ENCODE peak calls at places on chromosome 4, in seven cellular contexts. M, A, S, N, H, J and Z are unnamed samples.

GRCh38 chr4:36610628-36611027 is 329.2 kb downstream of the DTHD1 start:
- DNase-seq in M (no peak), A (no peak), S (no peak), N (no peak), H (no peak), J (no peak), Z (no peak)

GRCh38 chr4:169765845-169766244 is 8.1 kb upstream of the HPF1 start:
- DNase-seq in M (no peak), A (no peak), S (no peak), N (no peak), H (no peak), J (no peak), Z (no peak)

GRCh38 chr4:173505924-173506779 is 23.9 kb downstream of the HAND2 start:
- DNase-seq in M (no peak), A (peak; percentile 73), S (peak; percentile 85), N (peak; percentile 61), H (peak; percentile 64), J (no peak), Z (no peak)

GRCh38 chr4:153127773-153128494 is 76.3 kb upstream of the TRIM2 start:
- DNase-seq in M (peak; percentile 82), A (peak; percentile 92), S (peak; percentile 93), N (peak; percentile 93), H (peak; percentile 90), J (peak; percentile 77), Z (peak; percentile 71)

GRCh38 chr4:76434901-76435688 is at the start of gene SHROOM3:
- DNase-seq in M (no peak), A (no peak), S (no peak), N (no peak), H (no peak), J (no peak), Z (no peak)

GRCh38 chr4:174996079-174996478 is 77.9 kb downstream of the ADAM29 start:
- DNase-seq in M (no peak), A (no peak), S (no peak), N (no peak), H (no peak), J (no peak), Z (no peak)

GRCh38 chr4:98661356-98662054 is 3.1 kb upstream of the TSPAN5 start:
- DNase-seq in M (no peak), A (no peak), S (no peak), N (peak; percentile 55), H (no peak), J (no peak), Z (no peak)

GRCh38 chr4:159047478-159048165 is 55.3 kb upstream of the RAPGEF2 start:
- DNase-seq in M (no peak), A (no peak), S (no peak), N (peak; percentile 11), H (no peak), J (no peak), Z (peak; percentile 76)

GRCh38 chr4:834368-835147 is 8.6 kb upstream of the CPLX1 start:
- DNase-seq in M (no peak), A (no peak), S (no peak), N (no peak), H (no peak), J (no peak), Z (no peak)

GRCh38 chr4:7150083-7150635 is 42.2 kb upstream of the SORCS2 start:
- DNase-seq in M (no peak), A (no peak), S (no peak), N (no peak), H (no peak), J (no peak), Z (no peak)

GRCh38 chr4:145481164-145481941 is at the start of gene SMAD1:
- DNase-seq in M (peak; percentile 72), A (peak; percentile 92), S (peak; percentile 89), N (peak; percentile 91), H (peak; percentile 81), J (no peak), Z (no peak)

GRCh38 chr4:146134761-146135160 is 40.8 kb upstream of the LSM6 start:
- DNase-seq in M (peak; percentile 78), A (peak; percentile 33), S (no peak), N (no peak), H (no peak), J (no peak), Z (no peak)

GRCh38 chr4:612749-613125 is 12.6 kb upstream of the PDE6B start:
- DNase-seq in M (no peak), A (no peak), S (no peak), N (no peak), H (no peak), J (no peak), Z (no peak)

GRCh38 chr4:147104768-147105167 is 159.1 kb upstream of the TTC29 start:
- DNase-seq in M (no peak), A (no peak), S (no peak), N (no peak), H (peak; percentile 19), J (no peak), Z (no peak)

GRCh38 chr4:104896623-104897296 is 249.9 kb upstream of the TET2 start:
- DNase-seq in M (no peak), A (no peak), S (no peak), N (no peak), H (peak; percentile 60), J (no peak), Z (no peak)

GRCh38 chr4:79757580-79757979 is 315.4 kb downstream of the ANTXR2 start:
- DNase-seq in M (no peak), A (no peak), S (no peak), N (no peak), H (peak; percentile 27), J (no peak), Z (no peak)

GRCh38 chr4:145812902-145813301 is 125.7 kb downstream of the ZNF827 start:
- DNase-seq in M (no peak), A (no peak), S (no peak), N (no peak), H (no peak), J (no peak), Z (no peak)

GRCh38 chr4:77994194-77994721 is 62.9 kb upstream of the FRAS1 start:
- DNase-seq in M (no peak), A (peak; percentile 37), S (no peak), N (peak; percentile 81), H (peak; percentile 90), J (no peak), Z (no peak)

GRCh38 chr4:112082954-112083586 is 62.2 kb upstream of the FAM241A start:
- DNase-seq in M (no peak), A (no peak), S (no peak), N (peak; percentile 65), H (peak; percentile 15), J (no peak), Z (no peak)

GRCh38 chr4:2891294-2891693 is 47.6 kb downstream of the ADD1 start:
- DNase-seq in M (no peak), A (no peak), S (no peak), N (peak; percentile 40), H (no peak), J (no peak), Z (no peak)

GRCh38 chr4:39120418-39120817 is 58.4 kb downstream of the KLHL5 start:
- DNase-seq in M (no peak), A (no peak), S (no peak), N (no peak), H (no peak), J (no peak), Z (no peak)

GRCh38 chr4:122798101-122798500 is 28.5 kb upstream of the FGF2 start:
- DNase-seq in M (peak; percentile 81), A (no peak), S (peak; percentile 62), N (peak; percentile 71), H (peak; percentile 90), J (no peak), Z (no peak)

GRCh38 chr4:154727540-154727939 is 16.3 kb upstream of the LRAT start:
- DNase-seq in M (no peak), A (no peak), S (no peak), N (peak; percentile 17), H (no peak), J (no peak), Z (no peak)

GRCh38 chr4:1410491-1411325 is 4.5 kb upstream of the NKX1-1 start:
- DNase-seq in M (peak; percentile 11), A (peak; percentile 34), S (no peak), N (peak; percentile 87), H (peak; percentile 90), J (no peak), Z (peak; percentile 26)

GRCh38 chr4:54898941-54899340 is 226.5 kb downstream of the KDR start:
- DNase-seq in M (no peak), A (no peak), S (no peak), N (no peak), H (no peak), J (no peak), Z (no peak)

GRCh38 chr4:127771535-127772275 is 10.4 kb upstream of the HSPA4L start:
- DNase-seq in M (no peak), A (no peak), S (no peak), N (no peak), H (no peak), J (no peak), Z (no peak)

GRCh38 chr4:177569443-177569842 is 127.2 kb upstream of the AGA start:
- DNase-seq in M (no peak), A (no peak), S (no peak), N (no peak), H (no peak), J (no peak), Z (no peak)

DNA sequence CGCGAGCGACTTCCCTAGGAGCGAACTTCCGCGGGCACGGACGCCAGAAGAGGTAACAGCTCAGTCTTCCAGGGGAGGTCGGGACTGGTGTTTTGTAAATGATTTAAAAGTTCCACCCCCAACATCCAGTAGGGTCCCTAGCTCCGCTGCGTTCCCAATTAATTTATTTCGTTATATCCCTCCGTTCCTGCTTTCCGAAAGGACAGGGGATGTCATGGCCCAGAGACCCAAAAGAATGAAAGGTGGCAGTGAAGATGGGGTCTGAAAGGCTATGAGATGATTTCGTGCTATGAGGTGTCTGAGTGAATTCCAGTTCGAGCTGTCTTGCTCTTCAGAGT is 373 bp upstream of the SMIM43 start:
- DNase-seq in M (no peak), A (no peak), S (no peak), N (no peak), H (no peak), J (no peak), Z (no peak)
- H3K4me3 ChIP-seq in M (peak overlapping the region; percentile 45), A (no peak overlapping the region), S (peak overlapping the region; percentile 35), N (peak overlapping the region; percentile 39), H (no peak overlapping the region), J (no peak overlapping the region), Z (no peak overlapping the region)

GRCh38 chr4:10296730-10297129 is 160.5 kb downstream of the ZNF518B start:
- DNase-seq in M (peak; percentile 78), A (no peak), S (no peak), N (peak; percentile 21), H (peak; percentile 53), J (no peak), Z (no peak)
- H3K27ac ChIP-seq in M (peak overlapping the region; percentile 71), A (no peak overlapping the region), S (no peak overlapping the region), N (peak overlapping the region; percentile 55), H (no peak overlapping the region), J (no peak overlapping the region), Z (no peak overlapping the region)

GRCh38 chr4:184636897-184637296 is 12.3 kb downstream of the CASP3 start:
- DNase-seq in M (no peak), A (no peak), S (no peak), N (no peak), H (no peak), J (no peak), Z (no peak)
- H3K36me3 ChIP-seq in M (no peaks in the 10 kb centered on the region), A (peaks cover 8% of the 10 kb centered on the region), S (peaks cover 27% of the 10 kb centered on the region), N (peaks cover 3% of the 10 kb centered on the region), H (peaks cover 19% of the 10 kb centered on the region), J (peaks cover 20% of the 10 kb centered on the region), Z (peaks cover 62% of the 10 kb centered on the region)

DNA sequence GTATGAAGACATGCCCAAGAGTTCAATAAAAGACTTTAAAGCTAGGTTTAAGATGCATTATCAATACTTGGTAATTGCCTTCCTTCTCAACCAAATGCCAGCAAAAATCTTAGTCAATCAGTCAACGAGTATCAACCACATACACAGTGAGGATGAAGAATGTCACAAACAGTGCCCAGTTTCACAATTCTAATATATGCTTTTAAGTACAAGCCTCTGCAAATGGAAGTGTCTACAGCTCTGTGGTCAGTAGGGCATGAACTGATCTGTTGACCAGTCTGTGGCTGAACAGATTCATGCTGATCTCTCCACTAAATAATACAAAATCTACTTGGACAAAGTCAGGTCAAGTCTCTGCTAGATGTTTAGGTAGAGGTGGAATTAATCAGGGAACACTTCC is 27.9 kb downstream of the PPARGC1A start:
- DNase-seq in M (no peak), A (no peak), S (no peak), N (no peak), H (no peak), J (no peak), Z (no peak)
- H3K4me3 ChIP-seq in M (no peak overlapping the region), A (no peak overlapping the region), S (no peak overlapping the region), N (no peak overlapping the region), H (no peak overlapping the region), J (no peak overlapping the region), Z (no peak overlapping the region)